ENCODE peak calls at places on chromosomes 16 and 17, in six cellular contexts. E is stimulated activated CD8-positive, alpha-beta memory T cell treated with anti-CD3 and anti-CD28 coated beads, Interleukin-15, amount 100 ng/mL, for 4 hours; K is stimulated activated naive CD4-positive, alpha-beta T cell treated with Interleukin-2 at 50 U/mL for 16 hours; V is activated CD4-positive, CD25-positive, alpha-beta regulatory T cell; P is GM23248; D is left ventricle myocardium superior. O is an unnamed sample.

GRCh38 chr16:22782299-22782698 is 31.7 kb upstream of the HS3ST2 start:
- DNase-seq in D (no peak), V (no peak), E (no peak), P (no peak), K (no peak), O (no peak)

GRCh38 chr17:42809250-42809649 is 10.6 kb downstream of the CNTD1 start:
- DNase-seq in K (no peak), D (no peak), V (no peak), E (no peak), P (peak), O (no peak)

GRCh38 chr17:39231587-39232551 is 6.1 kb upstream of the STAC2 start:
- DNase-seq in E (peak), P (peak), V (peak), D (peak), K (peak), O (no peak)

GRCh38 chr16:85733155-85733838 is 17.6 kb downstream of the C16orf74 start:
- DNase-seq in D (no peak), P (peak), E (no peak), K (no peak), V (no peak), O (no peak)

GRCh38 chr17:78154903-78155811 is 9.0 kb downstream of the C17orf99 start:
- DNase-seq in D (no peak), E (no peak), K (no peak), P (no peak), V (no peak), O (no peak)

GRCh38 chr17:7916799-7917198 is 710 bp upstream of the RNF227 start:
- DNase-seq in D (no peak), P (peak), E (no peak), V (no peak), K (no peak), O (no peak)

GRCh38 chr17:13395346-13395745 is 206.4 kb downstream of the HS3ST3A1 start:
- DNase-seq in K (no peak), P (peak), E (no peak), D (no peak), V (no peak), O (no peak)

GRCh38 chr16:48409839-48410610 is 24.8 kb upstream of the SIAH1 start:
- DNase-seq in V (no peak), E (no peak), D (no peak), P (peak), K (no peak), O (no peak)

GRCh38 chr16:12170103-12171025 is 193.8 kb downstream of the SNX29 start:
- DNase-seq in D (no peak), P (no peak), K (no peak), E (no peak), V (no peak), O (no peak)

GRCh38 chr16:30902070-30902972 is 5.9 kb downstream of the CTF1 start:
- DNase-seq in D (peak), K (peak), V (peak), E (no peak), P (peak), O (peak)

GRCh38 chr16:83400234-83400633 is 407.5 kb upstream of the HSBP1 start:
- DNase-seq in K (no peak), V (no peak), E (no peak), D (no peak), P (no peak), O (no peak)

GRCh38 chr17:46125831-46126230 is 67.4 kb downstream of the KANSL1 start:
- DNase-seq in E (no peak), D (no peak), K (no peak), V (no peak), P (no peak), O (no peak)

GRCh38 chr17:60744355-60744958 is 66.8 kb downstream of the BCAS3 start:
- DNase-seq in P (peak), D (no peak), E (no peak), K (no peak), V (no peak), O (no peak)

GRCh38 chr17:57849163-57849873 is 526 bp downstream of the MRPS23 start:
- DNase-seq in E (no peak), P (peak), K (no peak), D (no peak), V (no peak), O (no peak)

GRCh38 chr17:77839324-77840155 is 119.0 kb upstream of the TNRC6C start:
- DNase-seq in V (no peak), E (no peak), P (no peak), D (peak), K (no peak), O (no peak)

GRCh38 chr16:1534021-1535020 is 855 bp downstream of the TMEM204 start:
- DNase-seq in D (peak), E (no peak), P (peak), K (peak), V (no peak), O (no peak)

GRCh38 chr17:40113110-40113960 is 8.4 kb upstream of the MSL1 start:
- DNase-seq in V (peak), K (peak), E (peak), P (peak), D (peak), O (peak)

GRCh38 chr17:78677303-78678219 is 100.4 kb upstream of the DNAH17 start:
- DNase-seq in P (peak), E (no peak), V (no peak), K (no peak), D (no peak), O (no peak)

GRCh38 chr17:66459811-66460270 is 157.4 kb downstream of the PRKCA start:
- DNase-seq in V (no peak), D (peak), E (no peak), K (no peak), P (peak), O (peak)

GRCh38 chr16:89312598-89313299 is 95.2 kb downstream of the ZNF778 start:
- DNase-seq in D (peak), E (no peak), P (no peak), K (no peak), V (no peak), O (no peak)

GRCh38 chr17:81480140-81480917 is 32.3 kb downstream of the ACTG1 start:
- DNase-seq in P (peak), E (no peak), K (no peak), D (peak), V (no peak), O (no peak)

GRCh38 chr16:70695351-70696070 is 9.7 kb upstream of the MTSS2 start:
- DNase-seq in V (no peak), P (no peak), E (no peak), K (no peak), D (peak), O (no peak)

GRCh38 chr16:25108054-25108453 is 3.5 kb upstream of the LCMT1 start:
- DNase-seq in E (no peak), K (no peak), V (peak), P (no peak), D (no peak), O (no peak)

GRCh38 chr16:19119564-19119963 is 5.8 kb downstream of the ITPRIPL2 start:
- DNase-seq in E (no peak), P (peak), D (no peak), V (no peak), K (no peak), O (no peak)

GRCh38 chr16:84368327-84368996 is at the start of gene ATP2C2:
- DNase-seq in V (no peak), D (no peak), E (no peak), K (no peak), P (no peak), O (no peak)

GRCh38 chr17:1985686-1986085 is 39.4 kb downstream of the RTN4RL1 start:
- DNase-seq in V (no peak), D (no peak), K (no peak), E (no peak), P (no peak), O (no peak)